ENCODE peak calls at places on chromosome 9, in nine cellular contexts. S is A549; V is NCI-H2081; U is ecto neural progenitor cell; Q is non-pigmented ciliary epithelial cell; L is NCI-H2029; C is Caco-2; B is stimulated activated CD4-positive, alpha-beta T cell treated with anti-CD3 and anti-CD28 coated beads, Interleukin-1b, Interleukin-23, amount 100 ng/mL, for 48 hours; P is pancreas. E is an unnamed sample.

GRCh38 chr9:127937383-127938297 is at the start of gene DPM2:
- DNase-seq in S (peak), V (peak), U (peak), Q (peak), L (peak), C (peak), B (peak), P (peak), E (peak)

GRCh38 chr9:95132406-95133350 is 184.8 kb downstream of the FANCC start:
- DNase-seq in S (no peak), V (no peak), U (no peak), Q (no peak), L (no peak), C (no peak), B (no peak), P (no peak), E (peak)

GRCh38 chr9:110994771-110995241 is 43.5 kb downstream of the LPAR1 start:
- DNase-seq in S (no peak), V (no peak), U (no peak), Q (no peak), L (no peak), C (no peak), B (no peak), P (no peak), E (no peak)

GRCh38 chr9:136235709-136236455 is 9.7 kb downstream of the QSOX2 start:
- DNase-seq in S (no peak), V (no peak), U (no peak), Q (no peak), L (no peak), C (no peak), B (no peak), P (no peak), E (no peak)

GRCh38 chr9:37032713-37033112 is 1.4 kb downstream of the PAX5 start:
- DNase-seq in S (no peak), V (no peak), U (no peak), Q (no peak), L (no peak), C (no peak), B (no peak), P (no peak), E (no peak)

GRCh38 chr9:130323051-130323757 is 57.6 kb downstream of the HMCN2 start:
- DNase-seq in S (no peak), V (no peak), U (no peak), Q (no peak), L (no peak), C (peak), B (no peak), P (no peak), E (no peak)

GRCh38 chr9:77177894-77178794 is 810 bp downstream of the VPS13A start:
- DNase-seq in S (peak), V (peak), U (peak), Q (no peak), L (no peak), C (peak), B (peak), P (peak), E (peak)

GRCh38 chr9:99050924-99051323 is 54.0 kb upstream of the TGFBR1 start:
- DNase-seq in S (no peak), V (no peak), U (no peak), Q (no peak), L (no peak), C (no peak), B (no peak), P (no peak), E (no peak)

GRCh38 chr9:128372188-128372641 is 1.0 kb downstream of the URM1 start:
- DNase-seq in S (no peak), V (no peak), U (no peak), Q (no peak), L (peak), C (no peak), B (no peak), P (no peak), E (no peak)

GRCh38 chr9:124444166-124444565 is 6.1 kb upstream of the ADGRD2 start:
- DNase-seq in S (no peak), V (no peak), U (no peak), Q (no peak), L (no peak), C (no peak), B (no peak), P (no peak), E (no peak)

GRCh38 chr9:130847306-130848217 is 12.5 kb downstream of the ABL1 start:
- DNase-seq in S (peak), V (no peak), U (no peak), Q (peak), L (no peak), C (no peak), B (no peak), P (peak), E (no peak)

GRCh38 chr9:100397867-100398266 is 29.1 kb upstream of the MSANTD3 start:
- DNase-seq in S (no peak), V (no peak), U (no peak), Q (no peak), L (no peak), C (no peak), B (no peak), P (no peak), E (no peak)

GRCh38 chr9:37410354-37410861 is 12.1 kb upstream of the GRHPR start:
- DNase-seq in S (no peak), V (no peak), U (no peak), Q (no peak), L (no peak), C (no peak), B (no peak), P (no peak), E (no peak)

GRCh38 chr9:137083418-137084004 is 3.3 kb upstream of the MAN1B1 start:
- DNase-seq in S (peak), V (no peak), U (peak), Q (peak), L (no peak), C (no peak), B (peak), P (no peak), E (peak)

GRCh38 chr9:137379761-137380161 is 43.2 kb downstream of the EXD3 start:
- DNase-seq in S (no peak), V (no peak), U (no peak), Q (no peak), L (no peak), C (peak), B (no peak), P (peak), E (no peak)

GRCh38 chr9:4225291-4226119 is 74.4 kb downstream of the GLIS3 start:
- DNase-seq in S (no peak), V (no peak), U (no peak), Q (peak), L (no peak), C (no peak), B (no peak), P (no peak), E (no peak)

GRCh38 chr9:18982246-18982589 is 50.8 kb downstream of the SAXO1 start:
- DNase-seq in S (no peak), V (no peak), U (no peak), Q (no peak), L (no peak), C (no peak), B (no peak), P (no peak), E (no peak)

GRCh38 chr9:86563959-86564358 is 209.7 kb upstream of the TUT7 start:
- DNase-seq in S (no peak), V (no peak), U (no peak), Q (no peak), L (no peak), C (no peak), B (no peak), P (no peak), E (no peak)

GRCh38 chr9:84990850-84991505 is 321.4 kb downstream of the NTRK2 start:
- DNase-seq in S (no peak), V (no peak), U (no peak), Q (no peak), L (no peak), C (no peak), B (no peak), P (no peak), E (no peak)

GRCh38 chr9:3528466-3528865 is 2.7 kb upstream of the RFX3 start:
- DNase-seq in S (no peak), V (peak), U (no peak), Q (no peak), L (peak), C (no peak), B (peak), P (no peak), E (no peak)

GRCh38 chr9:134867917-134868750 is 12.5 kb upstream of the FCN2 start:
- DNase-seq in S (no peak), V (no peak), U (no peak), Q (no peak), L (no peak), C (no peak), B (no peak), P (no peak), E (peak)

GRCh38 chr9:94056442-94056974 is 27.8 kb upstream of the PTPDC1 start:
- DNase-seq in S (no peak), V (no peak), U (no peak), Q (peak), L (peak), C (no peak), B (no peak), P (no peak), E (no peak)

GRCh38 chr9:113416149-113416726 is 5.7 kb downstream of the C9orf43 start:
- DNase-seq in S (no peak), V (no peak), U (no peak), Q (no peak), L (no peak), C (no peak), B (no peak), P (no peak), E (no peak)

GRCh38 chr9:128947423-128948310 is at the start of the genes DOLK and NUP188:
- DNase-seq in S (peak), V (peak), U (peak), Q (peak), L (peak), C (peak), B (peak), P (peak), E (peak)

GRCh38 chr9:73523391-73523790 is 371.7 kb downstream of the ANXA1 start:
- DNase-seq in S (no peak), V (no peak), U (no peak), Q (no peak), L (no peak), C (no peak), B (no peak), P (no peak), E (no peak)

GRCh38 chr9:133878402-133878801 is 113.7 kb downstream of the VAV2 start:
- DNase-seq in S (no peak), V (no peak), U (no peak), Q (no peak), L (no peak), C (no peak), B (no peak), P (no peak), E (no peak)

GRCh38 chr9:84917366-84918063 is 248.0 kb downstream of the NTRK2 start:
- DNase-seq in S (no peak), V (peak), U (no peak), Q (no peak), L (no peak), C (no peak), B (no peak), P (no peak), E (no peak)

GRCh38 chr9:94718936-94719335 is 7.6 kb upstream of the AOPEP start:
- DNase-seq in S (no peak), V (no peak), U (no peak), Q (no peak), L (no peak), C (no peak), B (no peak), P (no peak), E (no peak)

E was measured in osteocyte.